ENCODE peak calls at places on chromosomes 3 and 15, in five cellular contexts. One of them, this sample, is unnamed.

GRCh38 chr3:168862466-168862865 is 766.7 kb upstream of the GOLIM4 start:
- DNase-seq in dorsolateral prefrontal cortex: no peak
- DNase-seq in A673: no peak
- DNase-seq in adrenal gland: no peak
- DNase-seq in CD8-positive, alpha-beta T cell: no peak
- DNase-seq in this sample: no peak

GRCh38 chr3:468172-468571 is 271.6 kb downstream of the CHL1 start:
- DNase-seq in A673: peak; percentile 44
- DNase-seq in CD8-positive, alpha-beta T cell: no peak
- DNase-seq in dorsolateral prefrontal cortex: no peak
- DNase-seq in adrenal gland: no peak
- DNase-seq in this sample: no peak

GRCh38 chr15:87661481-87661880 is 595.1 kb downstream of the NTRK3 start:
- DNase-seq in A673: no peak
- DNase-seq in CD8-positive, alpha-beta T cell: no peak
- DNase-seq in adrenal gland: no peak
- DNase-seq in dorsolateral prefrontal cortex: no peak
- DNase-seq in this sample: no peak

GRCh38 chr3:164640586-164640985 is 437.7 kb downstream of the SI start:
- DNase-seq in dorsolateral prefrontal cortex: no peak
- DNase-seq in CD8-positive, alpha-beta T cell: no peak
- DNase-seq in A673: no peak
- DNase-seq in adrenal gland: no peak
- DNase-seq in this sample: no peak

GRCh38 chr3:193800138-193801043 is 207.4 kb downstream of the OPA1 start:
- DNase-seq in A673: no peak
- DNase-seq in CD8-positive, alpha-beta T cell: no peak
- DNase-seq in dorsolateral prefrontal cortex: no peak
- DNase-seq in adrenal gland: no peak
- DNase-seq in this sample: no peak

GRCh38 chr15:60400957-60401356 is 3.2 kb upstream of the ANXA2 start:
- DNase-seq in adrenal gland: no peak
- DNase-seq in dorsolateral prefrontal cortex: no peak
- DNase-seq in CD8-positive, alpha-beta T cell: no peak
- DNase-seq in A673: no peak
- DNase-seq in this sample: no peak

GRCh38 chr3:47425959-47426358 is 45.1 kb downstream of the PTPN23 start:
- DNase-seq in dorsolateral prefrontal cortex: no peak
- DNase-seq in A673: no peak
- DNase-seq in adrenal gland: no peak
- DNase-seq in CD8-positive, alpha-beta T cell: no peak
- DNase-seq in this sample: no peak

GRCh38 chr3:194906229-194906629 is 220.5 kb downstream of the FAM43A start:
- DNase-seq in A673: no peak
- DNase-seq in CD8-positive, alpha-beta T cell: no peak
- DNase-seq in dorsolateral prefrontal cortex: no peak
- DNase-seq in adrenal gland: no peak
- DNase-seq in this sample: no peak

GRCh38 chr3:183409219-183409618 is 19.2 kb downstream of the MCF2L2 start:
- DNase-seq in dorsolateral prefrontal cortex: no peak
- DNase-seq in CD8-positive, alpha-beta T cell: no peak
- DNase-seq in adrenal gland: no peak
- DNase-seq in A673: no peak
- DNase-seq in this sample: no peak

GRCh38 chr15:73691398-73691797 is 7.2 kb downstream of the CD276 start:
- DNase-seq in A673: peak; percentile 63
- DNase-seq in dorsolateral prefrontal cortex: no peak
- DNase-seq in adrenal gland: peak; percentile 77
- DNase-seq in CD8-positive, alpha-beta T cell: no peak
- DNase-seq in this sample: peak; percentile 71

GRCh38 chr3:59771760-59772159 is 721.9 kb upstream of the CFAP20DC start:
- DNase-seq in A673: no peak
- DNase-seq in adrenal gland: no peak
- DNase-seq in CD8-positive, alpha-beta T cell: no peak
- DNase-seq in dorsolateral prefrontal cortex: no peak
- DNase-seq in this sample: no peak

GRCh38 chr15:36106640-36107335 is 472.6 kb upstream of the CDIN1 start:
- DNase-seq in CD8-positive, alpha-beta T cell: no peak
- DNase-seq in dorsolateral prefrontal cortex: no peak
- DNase-seq in adrenal gland: no peak
- DNase-seq in A673: no peak
- DNase-seq in this sample: no peak

GRCh38 chr15:81338422-81339007 is 14.6 kb upstream of the STARD5 start:
- DNase-seq in dorsolateral prefrontal cortex: no peak
- DNase-seq in CD8-positive, alpha-beta T cell: no peak
- DNase-seq in A673: peak; percentile 9
- DNase-seq in adrenal gland: peak; percentile 61
- DNase-seq in this sample: no peak

GRCh38 chr3:17003457-17003856 is 118.7 kb downstream of the PLCL2 start:
- DNase-seq in dorsolateral prefrontal cortex: no peak
- DNase-seq in adrenal gland: no peak
- DNase-seq in CD8-positive, alpha-beta T cell: no peak
- DNase-seq in A673: no peak
- DNase-seq in this sample: no peak

GRCh38 chr3:8336456-8336855 is 165.2 kb upstream of the LMCD1 start:
- DNase-seq in CD8-positive, alpha-beta T cell: no peak
- DNase-seq in adrenal gland: no peak
- DNase-seq in dorsolateral prefrontal cortex: no peak
- DNase-seq in A673: no peak
- DNase-seq in this sample: peak; percentile 41

GRCh38 chr3:183534249-183534648 is 21.3 kb downstream of the KLHL6 start:
- DNase-seq in dorsolateral prefrontal cortex: no peak
- DNase-seq in A673: no peak
- DNase-seq in CD8-positive, alpha-beta T cell: no peak
- DNase-seq in adrenal gland: no peak
- DNase-seq in this sample: no peak

GRCh38 chr15:97961067-97961954 is 808 bp downstream of the ARRDC4 start:
- DNase-seq in dorsolateral prefrontal cortex: peak; percentile 50
- DNase-seq in adrenal gland: peak; percentile 63
- DNase-seq in A673: no peak
- DNase-seq in CD8-positive, alpha-beta T cell: peak; percentile 19
- DNase-seq in this sample: peak; percentile 62

GRCh38 chr3:147415819-147416218 is 6.7 kb downstream of the ZIC1 start:
- DNase-seq in A673: no peak
- DNase-seq in dorsolateral prefrontal cortex: no peak
- DNase-seq in adrenal gland: no peak
- DNase-seq in CD8-positive, alpha-beta T cell: no peak
- DNase-seq in this sample: no peak

GRCh38 chr15:98034731-98035130 is 74.2 kb downstream of the ARRDC4 start:
- DNase-seq in adrenal gland: no peak
- DNase-seq in A673: no peak
- DNase-seq in CD8-positive, alpha-beta T cell: no peak
- DNase-seq in dorsolateral prefrontal cortex: no peak
- DNase-seq in this sample: no peak

GRCh38 chr15:92091155-92091734 is 237.7 kb downstream of the SLCO3A1 start:
- DNase-seq in dorsolateral prefrontal cortex: peak; percentile 63
- DNase-seq in A673: peak; percentile 31
- DNase-seq in adrenal gland: peak; percentile 40
- DNase-seq in CD8-positive, alpha-beta T cell: no peak
- DNase-seq in this sample: peak; percentile 82

GRCh38 chr3:8579101-8579500 is 65.5 kb downstream of the SSUH2 start:
- DNase-seq in adrenal gland: no peak
- DNase-seq in CD8-positive, alpha-beta T cell: no peak
- DNase-seq in A673: no peak
- DNase-seq in dorsolateral prefrontal cortex: no peak
- DNase-seq in this sample: no peak

GRCh38 chr3:21544076-21544462 is 206.9 kb downstream of the ZNF385D start:
- DNase-seq in dorsolateral prefrontal cortex: no peak
- DNase-seq in CD8-positive, alpha-beta T cell: no peak
- DNase-seq in A673: no peak
- DNase-seq in adrenal gland: no peak
- DNase-seq in this sample: no peak

GRCh38 chr3:37307321-37307720 is 132.9 kb upstream of the LRRFIP2 start:
- DNase-seq in A673: no peak
- DNase-seq in dorsolateral prefrontal cortex: no peak
- DNase-seq in CD8-positive, alpha-beta T cell: no peak
- DNase-seq in adrenal gland: no peak
- DNase-seq in this sample: no peak

GRCh38 chr3:119639494-119640350 is 20.7 kb downstream of the POPDC2 start:
- DNase-seq in adrenal gland: no peak
- DNase-seq in dorsolateral prefrontal cortex: no peak
- DNase-seq in CD8-positive, alpha-beta T cell: no peak
- DNase-seq in A673: no peak
- DNase-seq in this sample: no peak

GRCh38 chr3:36696799-36697198 is 67.6 kb downstream of the DCLK3 start:
- DNase-seq in dorsolateral prefrontal cortex: no peak
- DNase-seq in A673: no peak
- DNase-seq in CD8-positive, alpha-beta T cell: no peak
- DNase-seq in adrenal gland: no peak
- DNase-seq in this sample: no peak

GRCh38 chr3:37183375-37183831 is 9.0 kb upstream of the LRRFIP2 start:
- DNase-seq in CD8-positive, alpha-beta T cell: no peak
- DNase-seq in A673: no peak
- DNase-seq in dorsolateral prefrontal cortex: no peak
- DNase-seq in adrenal gland: no peak
- DNase-seq in this sample: no peak

GRCh38 chr15:57306305-57306943 is 69.9 kb upstream of the CGNL1 start:
- DNase-seq in dorsolateral prefrontal cortex: peak; percentile 80
- DNase-seq in A673: peak; percentile 67
- DNase-seq in CD8-positive, alpha-beta T cell: peak; percentile 88
- DNase-seq in adrenal gland: peak; percentile 88
- DNase-seq in this sample: peak; percentile 92

GRCh38 chr15:67240235-67241131 is 14.0 kb downstream of the AAGAB start:
- DNase-seq in CD8-positive, alpha-beta T cell: peak; percentile 20
- DNase-seq in A673: no peak
- DNase-seq in dorsolateral prefrontal cortex: no peak
- DNase-seq in adrenal gland: no peak
- DNase-seq in this sample: peak; percentile 26

GRCh38 chr3:150545419-150546225 is 674 bp downstream of the SERP1 start:
- DNase-seq in adrenal gland: peak; percentile 26
- DNase-seq in CD8-positive, alpha-beta T cell: peak; percentile 53
- DNase-seq in A673: peak; percentile 52
- DNase-seq in dorsolateral prefrontal cortex: peak; percentile 46
- DNase-seq in this sample: peak; percentile 46

GRCh38 chr15:65368646-65369045 is 9.2 kb downstream of the IGDCC3 start:
- DNase-seq in adrenal gland: no peak
- DNase-seq in CD8-positive, alpha-beta T cell: no peak
- DNase-seq in dorsolateral prefrontal cortex: no peak
- DNase-seq in A673: no peak
- DNase-seq in this sample: no peak

GRCh38 chr15:50939911-50940310 is 31.4 kb downstream of the AP4E1 start:
- DNase-seq in dorsolateral prefrontal cortex: no peak
- DNase-seq in adrenal gland: no peak
- DNase-seq in CD8-positive, alpha-beta T cell: no peak
- DNase-seq in A673: no peak
- DNase-seq in this sample: no peak

GRCh38 chr3:113405180-113405579 is 36.1 kb downstream of the CFAP44 start:
- DNase-seq in CD8-positive, alpha-beta T cell: no peak
- DNase-seq in A673: no peak
- DNase-seq in adrenal gland: no peak
- DNase-seq in dorsolateral prefrontal cortex: no peak
- DNase-seq in this sample: no peak

GRCh38 chr3:9019244-9019961 is 56.1 kb upstream of the RAD18 start:
- DNase-seq in A673: no peak
- DNase-seq in adrenal gland: no peak
- DNase-seq in CD8-positive, alpha-beta T cell: no peak
- DNase-seq in dorsolateral prefrontal cortex: no peak
- DNase-seq in this sample: peak; percentile 71

GRCh38 chr3:81643721-81644120 is 117.7 kb downstream of the GBE1 start:
- DNase-seq in adrenal gland: no peak
- DNase-seq in CD8-positive, alpha-beta T cell: no peak
- DNase-seq in dorsolateral prefrontal cortex: no peak
- DNase-seq in A673: peak; percentile 58
- DNase-seq in this sample: peak; percentile 25

GRCh38 chr15:90141646-90142045 is 39.4 kb upstream of the IDH2 start:
- DNase-seq in adrenal gland: no peak
- DNase-seq in A673: no peak
- DNase-seq in CD8-positive, alpha-beta T cell: no peak
- DNase-seq in dorsolateral prefrontal cortex: no peak
- DNase-seq in this sample: no peak

GRCh38 chr3:11907667-11908660 is 61.3 kb upstream of the TAMM41 start:
- DNase-seq in adrenal gland: no peak
- DNase-seq in dorsolateral prefrontal cortex: peak; percentile 60
- DNase-seq in CD8-positive, alpha-beta T cell: no peak
- DNase-seq in A673: peak; percentile 9
- DNase-seq in this sample: no peak

DNA sequence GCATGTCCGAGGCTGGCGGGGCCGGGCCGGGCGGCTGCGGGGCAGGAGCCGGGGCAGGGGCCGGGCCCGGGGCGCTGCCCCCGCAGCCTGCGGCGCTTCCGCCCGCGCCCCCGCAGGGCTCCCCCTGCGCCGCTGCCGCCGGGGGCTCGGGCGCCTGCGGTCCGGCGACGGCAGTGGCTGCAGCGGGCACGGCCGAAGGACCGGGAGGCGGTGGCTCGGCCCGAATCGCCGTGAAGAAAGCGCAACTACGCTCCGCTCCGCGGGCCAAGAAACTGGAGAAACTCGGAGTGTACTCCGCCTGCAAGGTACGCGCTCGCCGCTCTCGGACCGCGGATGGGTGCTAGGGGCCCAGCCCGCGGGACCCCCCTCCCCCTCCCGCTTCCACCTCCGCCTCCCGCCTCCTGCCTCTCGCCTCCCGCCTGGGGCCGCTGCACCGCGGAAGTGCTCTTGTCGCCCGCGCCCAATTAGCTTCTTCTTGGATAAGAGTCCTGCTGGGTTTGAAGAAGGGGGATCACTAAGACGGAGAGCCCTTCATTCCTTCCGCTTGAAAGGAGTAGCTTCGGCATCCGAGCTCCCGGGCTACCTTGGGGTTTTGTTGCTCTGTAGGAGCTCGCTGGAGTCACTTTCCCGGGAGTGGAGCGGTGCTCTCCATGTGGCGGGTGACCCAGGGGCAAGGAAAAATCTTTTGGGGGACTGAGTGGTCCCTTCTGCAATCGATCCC is 390 bp downstream of the KAT2B start:
- DNase-seq in A673: peak; percentile 84
- DNase-seq in adrenal gland: peak; percentile 83
- DNase-seq in dorsolateral prefrontal cortex: peak; percentile 73
- DNase-seq in CD8-positive, alpha-beta T cell: peak; percentile 58
- DNase-seq in this sample: peak; percentile 82
- TF ChIP-seq CTCF in A673: peak; percentile 38
- TF ChIP-seq CTCF in adrenal gland: no peak
- TF ChIP-seq CTCF in dorsolateral prefrontal cortex: peak; percentile 25
- TF ChIP-seq CTCF in CD8-positive, alpha-beta T cell: no peak
- TF ChIP-seq CTCF in this sample: no peak

GRCh38 chr3:149382518-149382917 is 5.1 kb upstream of the TM4SF1 start:
- DNase-seq in dorsolateral prefrontal cortex: no peak
- DNase-seq in A673: no peak
- DNase-seq in adrenal gland: no peak
- DNase-seq in CD8-positive, alpha-beta T cell: no peak
- DNase-seq in this sample: no peak
- TF ChIP-seq CTCF in dorsolateral prefrontal cortex: no peak
- TF ChIP-seq CTCF in A673: no peak
- TF ChIP-seq CTCF in adrenal gland: no peak
- TF ChIP-seq CTCF in CD8-positive, alpha-beta T cell: no peak
- TF ChIP-seq CTCF in this sample: no peak

GRCh38 chr15:49215768-49216739 is 46.0 kb downstream of the GALK2 start:
- DNase-seq in CD8-positive, alpha-beta T cell: no peak
- DNase-seq in adrenal gland: no peak
- DNase-seq in A673: peak; percentile 27
- DNase-seq in dorsolateral prefrontal cortex: no peak
- DNase-seq in this sample: no peak
- TF ChIP-seq CTCF in CD8-positive, alpha-beta T cell: no peak
- TF ChIP-seq CTCF in adrenal gland: peak; percentile 46
- TF ChIP-seq CTCF in A673: peak; percentile 19
- TF ChIP-seq CTCF in dorsolateral prefrontal cortex: no peak
- TF ChIP-seq CTCF in this sample: no peak

GRCh38 chr3:126355777-126356372 is 1.3 kb downstream of the KLF15 start:
- DNase-seq in CD8-positive, alpha-beta T cell: no peak
- DNase-seq in adrenal gland: peak; percentile 95
- DNase-seq in dorsolateral prefrontal cortex: peak; percentile 95
- DNase-seq in A673: peak; percentile 29
- DNase-seq in this sample: peak; percentile 97
- TF ChIP-seq CTCF in CD8-positive, alpha-beta T cell: no peak
- TF ChIP-seq CTCF in adrenal gland: no peak
- TF ChIP-seq CTCF in dorsolateral prefrontal cortex: peak; percentile 22
- TF ChIP-seq CTCF in A673: no peak
- TF ChIP-seq CTCF in this sample: no peak